ENCODE peak calls at places on chromosomes 4 and X, in six cellular contexts. A is upper lobe of right lung, K is left ventricle myocardium inferior, V is sigmoid colon, B is keratinocyte, X is endothelial cell of umbilical vein. N is an unnamed sample.

GRCh38 chr4:118888666-118889312 is at the start of gene SYNPO2:
- DNase-seq in A (peak; percentile 75), K (peak; percentile 86), V (peak; percentile 97), B (no peak), X (peak; percentile 76), N (peak; percentile 43)

GRCh38 chr4:58760737-58761136 is 1650.6 kb upstream of the IGFBP7 start:
- DNase-seq in A (no peak), K (no peak), V (no peak), B (no peak), X (no peak), N (no peak)

GRCh38 chr4:3402409-3403103 is 39.2 kb upstream of the HGFAC start:
- DNase-seq in A (peak; percentile 63), K (peak; percentile 39), V (peak; percentile 59), B (no peak), X (no peak), N (peak; percentile 65)

GRCh38 chr4:139167774-139168444 is 9.1 kb downstream of the ELF2 start:
- DNase-seq in A (no peak), K (no peak), V (no peak), B (peak; percentile 72), X (peak; percentile 36), N (no peak)

GRCh38 chr4:71366776-71367175 is 28.0 kb downstream of the SLC4A4 start:
- DNase-seq in A (no peak), K (no peak), V (no peak), B (no peak), X (no peak), N (no peak)

GRCh38 chr4:94598758-94599157 is 147.0 kb downstream of the PDLIM5 start:
- DNase-seq in A (no peak), K (no peak), V (no peak), B (no peak), X (no peak), N (no peak)

GRCh38 chr4:168408620-168409019 is 71.7 kb downstream of the DDX60L start:
- DNase-seq in A (no peak), K (peak; percentile 48), V (peak; percentile 91), B (no peak), X (peak; percentile 97), N (peak; percentile 80)

GRCh38 chr4:42574873-42575272 is 82.0 kb downstream of the ATP8A1 start:
- DNase-seq in A (no peak), K (no peak), V (no peak), B (no peak), X (no peak), N (no peak)

GRCh38 chr4:3384391-3384770 is 57.4 kb upstream of the HGFAC start:
- DNase-seq in A (no peak), K (no peak), V (no peak), B (peak; percentile 71), X (no peak), N (no peak)

GRCh38 chrX:145817299-145817665 is 347 bp upstream of the SLITRK2 start:
- DNase-seq in A (no peak), K (no peak), V (no peak), B (no peak), X (no peak), N (no peak)

GRCh38 chr4:112511294-112512118 is 4.5 kb downstream of the NEUROG2 start:
- DNase-seq in A (no peak), K (no peak), V (no peak), B (no peak), X (no peak), N (no peak)

GRCh38 chr4:188171551-188171950 is 32.3 kb downstream of the TRIML1 start:
- DNase-seq in A (no peak), K (no peak), V (no peak), B (no peak), X (no peak), N (no peak)

GRCh38 chr4:93828830-93829530 is 427 bp downstream of the ATOH1 start:
- DNase-seq in A (no peak), K (no peak), V (no peak), B (no peak), X (no peak), N (no peak)

GRCh38 chr4:168805341-168805740 is 204.7 kb downstream of the CBR4 start:
- DNase-seq in A (no peak), K (no peak), V (no peak), B (no peak), X (no peak), N (no peak)

GRCh38 chr4:10114147-10114546 is 2.5 kb downstream of the WDR1 start:
- DNase-seq in A (no peak), K (no peak), V (no peak), B (no peak), X (no peak), N (no peak)

GRCh38 chr4:142365386-142365785 is 480.7 kb downstream of the INPP4B start:
- DNase-seq in A (no peak), K (no peak), V (no peak), B (no peak), X (no peak), N (no peak)

GRCh38 chrX:65871671-65872311 is 168.1 kb downstream of the VSIG4 start:
- DNase-seq in A (no peak), K (no peak), V (no peak), B (peak; percentile 58), X (no peak), N (no peak)

GRCh38 chr4:148270600-148270999 is 171.6 kb downstream of the NR3C2 start:
- DNase-seq in A (no peak), K (no peak), V (no peak), B (no peak), X (peak; percentile 44), N (no peak)

GRCh38 chrX:40273356-40274050 is 175.7 kb upstream of the BCOR start:
- DNase-seq in A (peak; percentile 60), K (peak; percentile 25), V (peak; percentile 72), B (no peak), X (peak; percentile 89), N (no peak)

GRCh38 chr4:141098163-141098562 is 35.1 kb downstream of the RNF150 start:
- DNase-seq in A (no peak), K (no peak), V (no peak), B (no peak), X (no peak), N (no peak)

GRCh38 chrX:43505759-43506158 is 150.3 kb upstream of the MAOA start:
- DNase-seq in A (no peak), K (no peak), V (no peak), B (peak; percentile 4), X (no peak), N (no peak)

GRCh38 chr4:52996261-52997131 is 134.4 kb downstream of the RASL11B start:
- DNase-seq in A (no peak), K (peak; percentile 47), V (peak; percentile 75), B (no peak), X (peak; percentile 89), N (no peak)

GRCh38 chr4:99690472-99690871 is 32.8 kb upstream of the C4orf54 start:
- DNase-seq in A (no peak), K (no peak), V (no peak), B (no peak), X (no peak), N (no peak)

GRCh38 chr4:139988863-139989765 is 164.9 kb downstream of the MAML3 start:
- DNase-seq in A (no peak), K (no peak), V (peak; percentile 74), B (peak; percentile 76), X (peak; percentile 97), N (peak; percentile 65)

GRCh38 chr4:158015241-158015640 is 157.6 kb downstream of the GASK1B start:
- DNase-seq in A (no peak), K (no peak), V (no peak), B (no peak), X (peak; percentile 76), N (no peak)
- H3K4me3 ChIP-seq in A (no peak overlapping the region), K (no peak overlapping the region), V (no peak overlapping the region), B (no peak overlapping the region), X (no peak overlapping the region), N (no peak overlapping the region)

GRCh38 chrX:26649534-26649933 is 433.6 kb downstream of the MAGEB5 start:
- DNase-seq in A (no peak), K (no peak), V (no peak), B (no peak), X (no peak), N (no peak)
- TF ChIP-seq CTCF in A (peak; percentile 35), K (peak; percentile 22), V (no peak), B (peak; percentile 36), X (peak; percentile 21), N (peak; percentile 36)

DNA sequence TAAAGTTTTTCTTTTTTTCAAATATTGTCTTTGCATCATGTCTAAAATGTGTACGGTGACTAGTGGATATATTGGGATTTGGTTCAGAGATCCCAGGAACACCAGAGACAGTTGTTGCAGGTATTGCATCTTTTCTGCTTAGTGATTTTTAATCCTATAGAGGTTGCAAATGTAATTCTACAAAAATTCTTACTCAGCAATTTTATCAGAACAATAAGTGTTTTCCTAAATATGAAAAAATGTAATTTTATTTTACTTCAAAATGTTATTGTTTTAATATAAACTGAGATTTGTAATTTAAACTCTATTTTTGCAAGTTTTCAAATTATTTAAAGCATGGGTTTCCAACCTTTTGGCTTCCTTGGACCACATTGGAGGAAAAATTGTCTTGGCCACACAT is 8.2 kb downstream of the ZNF718 start:
- DNase-seq in A (no peak), K (no peak), V (no peak), B (no peak), X (no peak), N (no peak)
- H3K36me3 ChIP-seq in A (peaks cover 51% of the 10 kb centered on the region), K (peaks cover 76% of the 10 kb centered on the region), V (peaks cover 58% of the 10 kb centered on the region), B (peaks cover 15% of the 10 kb centered on the region), X (peaks cover 8% of the 10 kb centered on the region), N (peaks cover 4% of the 10 kb centered on the region)

GRCh38 chrX:107714196-107714811 is 61.3 kb downstream of the TSC22D3 start:
- DNase-seq in A (no peak), K (no peak), V (no peak), B (no peak), X (no peak), N (no peak)

GRCh38 chrX:107713205-107714195 is 62.1 kb downstream of the TSC22D3 start:
- DNase-seq in A (no peak), K (no peak), V (peak; percentile 69), B (no peak), X (no peak), N (no peak)

GRCh38 chrX:107710617-107711391 is 64.8 kb downstream of the TSC22D3 start:
- DNase-seq in A (no peak), K (no peak), V (peak; percentile 70), B (no peak), X (peak; percentile 87), N (peak; percentile 86)

GRCh38 chrX:107711521-107712041 is 64.0 kb downstream of the TSC22D3 start:
- DNase-seq in A (no peak), K (no peak), V (peak; percentile 66), B (no peak), X (no peak), N (no peak)

DNA sequence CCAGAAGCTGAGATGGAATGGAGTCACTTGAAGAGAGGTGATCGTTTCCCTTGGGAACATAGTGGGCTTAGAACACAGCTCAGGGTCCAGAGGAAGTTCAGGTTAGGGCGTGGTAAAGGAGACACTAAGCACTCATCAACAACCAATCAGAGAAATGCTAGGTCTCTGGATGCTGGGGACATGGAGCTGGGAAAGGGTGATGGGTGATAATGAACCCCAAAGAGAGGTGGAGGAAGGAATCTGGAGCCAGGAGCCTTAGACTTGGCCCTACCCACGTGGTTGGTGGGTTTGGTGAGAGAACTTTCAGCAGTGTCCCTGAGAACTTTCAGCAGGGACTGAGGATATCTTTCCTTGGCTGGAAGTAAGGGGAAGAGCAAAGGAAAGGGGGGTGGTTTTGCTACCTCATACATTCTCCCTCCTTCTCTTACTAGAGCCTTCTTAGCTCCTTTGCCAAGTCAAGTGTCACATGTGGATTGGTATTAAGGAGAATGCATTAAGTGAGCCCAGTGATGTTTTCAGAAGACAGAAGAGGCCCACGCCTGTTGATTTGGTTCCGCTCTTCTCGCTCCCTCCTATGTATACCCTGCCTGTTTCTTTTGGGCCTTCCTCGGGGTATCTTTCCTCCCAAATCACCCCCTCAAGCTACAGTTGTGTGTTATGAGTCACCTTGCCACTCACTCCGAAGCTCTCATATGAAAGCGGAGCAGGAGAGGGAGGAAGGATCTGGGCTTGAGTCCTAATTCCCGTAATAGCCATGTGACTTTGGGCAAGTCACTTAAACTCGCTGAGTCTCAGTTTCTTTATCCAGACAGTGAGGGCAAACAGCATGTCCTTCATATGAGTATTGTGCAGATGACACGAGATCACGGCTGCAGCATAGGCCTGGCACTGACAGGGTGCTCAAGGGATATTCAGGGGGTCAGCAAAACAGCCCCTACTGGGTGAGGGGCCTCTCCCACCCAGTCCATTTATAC is 63.1 kb downstream of the TSC22D3 start:
- DNase-seq in A (no peak), K (no peak), V (peak; percentile 76), B (no peak), X (no peak), N (no peak)
- H3K4me3 ChIP-seq in A (peak overlapping the region; percentile 72), K (peak overlapping the region; percentile 76), V (peak overlapping the region; percentile 67), B (no peak overlapping the region), X (no peak overlapping the region), N (no peak overlapping the region)

N was measured in BJ.